ENCODE peak calls at places on chromosome 16, in four cellular contexts. Y is mammary epithelial cell, N is left lung, B is LHCN-M2. R is an unnamed sample.

GRCh38 chr16:81497690-81498089 is 53.1 kb downstream of the CMIP start:
- DNase-seq in Y (no peak), B (no peak), N (no peak), R (no peak)

GRCh38 chr16:11734653-11735043 is 8.0 kb downstream of the TXNDC11 start:
- DNase-seq in B (no peak), Y (no peak), N (no peak), R (no peak)

GRCh38 chr16:75380870-75381269 is 52.4 kb downstream of the CFDP1 start:
- DNase-seq in B (no peak), Y (no peak), N (no peak), R (no peak)

GRCh38 chr16:20202747-20203146 is 124.6 kb downstream of the GP2 start:
- DNase-seq in N (no peak), B (no peak), Y (no peak), R (no peak)

GRCh38 chr16:23608194-23608593 is 12.1 kb upstream of the NDUFAB1 start:
- DNase-seq in B (peak; percentile 41), N (no peak), Y (no peak), R (peak; percentile 33)

GRCh38 chr16:67917852-67918236 is 13.8 kb downstream of the CTRL start:
- DNase-seq in B (peak; percentile 87), N (no peak), Y (peak; percentile 83), R (peak; percentile 87)

GRCh38 chr16:11780988-11781680 is 15.9 kb downstream of the ZC3H7A start:
- DNase-seq in Y (no peak), B (no peak), N (no peak), R (no peak)

GRCh38 chr16:89193021-89193575 is 7.2 kb downstream of the SLC22A31 start:
- DNase-seq in B (no peak), N (peak; percentile 92), Y (no peak), R (peak; percentile 56)

GRCh38 chr16:8568231-8568617 is 22.1 kb downstream of the TMEM114 start:
- DNase-seq in Y (no peak), N (no peak), B (no peak), R (no peak)

GRCh38 chr16:58027341-58028167 is 2.0 kb downstream of the MMP15 start:
- DNase-seq in B (no peak), N (peak; percentile 63), Y (peak; percentile 28), R (peak; percentile 70)

R was measured in RWPE1.